ENCODE peak calls at places on chromosomes 11 and 22, in six cellular contexts. P is nephron progenitor cell, H is AG04450, J is mammary epithelial cell, B is astrocyte, L is GM23338. T is an unnamed sample.

GRCh38 chr11:102843474-102843873 is at the start of gene MMP3:
- DNase-seq in P (no peak), H (no peak), J (no peak), B (peak), L (no peak), T (no peak)

GRCh38 chr22:29166180-29166579 is 39.5 kb upstream of the EMID1 start:
- DNase-seq in P (no peak), H (no peak), J (no peak), B (no peak), L (no peak), T (no peak)

GRCh38 chr11:61923166-61924015 is 6.0 kb upstream of the RAB3IL1 start:
- DNase-seq in P (peak), H (peak), J (no peak), B (peak), L (peak), T (peak)

GRCh38 chr11:106399075-106399500 is 321.6 kb downstream of the AASDHPPT start:
- DNase-seq in P (no peak), H (peak), J (peak), B (peak), L (no peak), T (no peak)

GRCh38 chr22:37746366-37747089 is 49.7 kb downstream of the TRIOBP start:
- DNase-seq in P (peak), H (no peak), J (peak), B (no peak), L (no peak), T (peak)

GRCh38 chr11:83724704-83725114 is 438.5 kb upstream of the CCDC90B start:
- DNase-seq in P (peak), H (no peak), J (peak), B (no peak), L (peak), T (no peak)

GRCh38 chr11:67504023-67504949 is 877 bp downstream of the PITPNM1 start:
- DNase-seq in P (peak), H (no peak), J (peak), B (no peak), L (peak), T (no peak)

GRCh38 chr11:94539420-94539819 is 4.3 kb upstream of the FUT4 start:
- DNase-seq in P (no peak), H (no peak), J (no peak), B (no peak), L (no peak), T (no peak)

GRCh38 chr11:3958301-3958700 is 102.8 kb downstream of the STIM1 start:
- DNase-seq in P (no peak), H (no peak), J (no peak), B (no peak), L (no peak), T (no peak)

GRCh38 chr22:25193548-25193947 is 6.1 kb upstream of the CRYBB3 start:
- DNase-seq in P (peak), H (no peak), J (no peak), B (no peak), L (peak), T (no peak)

GRCh38 chr11:111917788-111918187 is 925 bp upstream of the C11orf52 start:
- DNase-seq in P (no peak), H (no peak), J (no peak), B (no peak), L (no peak), T (no peak)

GRCh38 chr11:8337115-8337386 is 73.4 kb upstream of the LMO1 start:
- DNase-seq in P (no peak), H (no peak), J (no peak), B (no peak), L (no peak), T (no peak)

GRCh38 chr11:99015634-99016454 is 4.9 kb upstream of the CNTN5 start:
- DNase-seq in P (peak), H (peak), J (peak), B (peak), L (peak), T (no peak)

GRCh38 chr11:20066783-20067156 is 93.5 kb downstream of the DBX1 start:
- DNase-seq in P (no peak), H (no peak), J (no peak), B (no peak), L (peak), T (no peak)

GRCh38 chr11:74615311-74615710 is 22.9 kb downstream of the POLD3 start:
- DNase-seq in P (no peak), H (no peak), J (no peak), B (no peak), L (no peak), T (no peak)

GRCh38 chr22:42283288-42284229 is 13.1 kb upstream of the TCF20 start:
- DNase-seq in P (peak), H (no peak), J (no peak), B (no peak), L (no peak), T (no peak)

GRCh38 chr11:73295996-73296318 is 12.1 kb upstream of the ARHGEF17 start:
- DNase-seq in P (no peak), H (no peak), J (no peak), B (no peak), L (no peak), T (no peak)

GRCh38 chr11:12075822-12076821 is 34.3 kb upstream of the MICAL2 start:
- DNase-seq in P (no peak), H (peak), J (peak), B (peak), L (no peak), T (no peak)

GRCh38 chr22:32904044-32904443 is 102.5 kb downstream of the TIMP3 start:
- DNase-seq in P (peak), H (no peak), J (peak), B (peak), L (peak), T (no peak)

GRCh38 chr11:78818201-78818600 is 243.5 kb upstream of the NARS2 start:
- DNase-seq in P (no peak), H (no peak), J (no peak), B (no peak), L (no peak), T (no peak)

GRCh38 chr22:39128508-39128907 is 24.0 kb downstream of the CBX7 start:
- DNase-seq in P (no peak), H (no peak), J (no peak), B (no peak), L (no peak), T (no peak)

GRCh38 chr11:102007567-102008437 is 39.4 kb upstream of the CFAP300 start:
- DNase-seq in P (no peak), H (peak), J (peak), B (peak), L (peak), T (no peak)

GRCh38 chr11:78201096-78201495 is 12.4 kb downstream of the USP35 start:
- DNase-seq in P (no peak), H (no peak), J (no peak), B (no peak), L (no peak), T (no peak)

GRCh38 chr11:36073411-36074203 is 129.7 kb downstream of the LDLRAD3 start:
- DNase-seq in P (no peak), H (peak), J (peak), B (peak), L (no peak), T (no peak)

GRCh38 chr11:103317118-103317517 is 207.9 kb downstream of the DYNC2H1 start:
- DNase-seq in P (no peak), H (no peak), J (peak), B (peak), L (no peak), T (no peak)

GRCh38 chr22:48071828-48072227 is 1309.4 kb downstream of the TBC1D22A start:
- DNase-seq in P (no peak), H (no peak), J (no peak), B (no peak), L (no peak), T (no peak)

GRCh38 chr11:65555693-65556231 is 2.4 kb downstream of the LTBP3 start:
- DNase-seq in P (no peak), H (peak), J (peak), B (peak), L (no peak), T (no peak)

GRCh38 chr22:49403102-49403501 is 424.6 kb downstream of the BRD1 start:
- DNase-seq in P (no peak), H (no peak), J (no peak), B (no peak), L (no peak), T (no peak)

GRCh38 chr11:45920531-45921477 is 1.7 kb upstream of the LARGE2 start:
- DNase-seq in P (no peak), H (no peak), J (no peak), B (no peak), L (no peak), T (no peak)

GRCh38 chr22:50112151-50113118 is 22.6 kb downstream of the MOV10L1 start:
- DNase-seq in P (no peak), H (peak), J (peak), B (peak), L (no peak), T (no peak)

GRCh38 chr11:10777806-10778205 is 26.8 kb downstream of the CTR9 start:
- DNase-seq in P (no peak), H (no peak), J (no peak), B (no peak), L (no peak), T (no peak)

GRCh38 chr22:36536717-36537116 is 7.8 kb upstream of the EIF3D start:
- DNase-seq in P (no peak), H (no peak), J (no peak), B (no peak), L (peak), T (peak)

GRCh38 chr11:111963786-111964385 is 26.7 kb downstream of the DIXDC1 start:
- DNase-seq in P (no peak), H (no peak), J (no peak), B (no peak), L (no peak), T (no peak)

GRCh38 chr22:43078522-43078921 is 10.7 kb downstream of the TTLL1 start:
- DNase-seq in P (peak), H (no peak), J (no peak), B (no peak), L (no peak), T (no peak)

GRCh38 chr11:123645576-123645975 is 8.8 kb downstream of the SCN3B start:
- DNase-seq in P (no peak), H (no peak), J (no peak), B (no peak), L (no peak), T (no peak)

GRCh38 chr11:123642435-123642834 is 12.0 kb downstream of the SCN3B start:
- DNase-seq in P (no peak), H (no peak), J (no peak), B (no peak), L (peak), T (no peak)

GRCh38 chr11:123640029-123640428 is 14.4 kb downstream of the SCN3B start:
- DNase-seq in P (no peak), H (no peak), J (no peak), B (no peak), L (no peak), T (no peak)

GRCh38 chr11:123641495-123641840 is 13.0 kb downstream of the SCN3B start:
- DNase-seq in P (no peak), H (no peak), J (no peak), B (no peak), L (no peak), T (no peak)

GRCh38 chr11:123640677-123641494 is 13.5 kb downstream of the SCN3B start:
- DNase-seq in P (peak), H (no peak), J (peak), B (no peak), L (peak), T (peak)
- TF ChIP-seq CTCF in P (peak), H (peak), J (peak), B (peak), L (peak), T (peak)

DNA sequence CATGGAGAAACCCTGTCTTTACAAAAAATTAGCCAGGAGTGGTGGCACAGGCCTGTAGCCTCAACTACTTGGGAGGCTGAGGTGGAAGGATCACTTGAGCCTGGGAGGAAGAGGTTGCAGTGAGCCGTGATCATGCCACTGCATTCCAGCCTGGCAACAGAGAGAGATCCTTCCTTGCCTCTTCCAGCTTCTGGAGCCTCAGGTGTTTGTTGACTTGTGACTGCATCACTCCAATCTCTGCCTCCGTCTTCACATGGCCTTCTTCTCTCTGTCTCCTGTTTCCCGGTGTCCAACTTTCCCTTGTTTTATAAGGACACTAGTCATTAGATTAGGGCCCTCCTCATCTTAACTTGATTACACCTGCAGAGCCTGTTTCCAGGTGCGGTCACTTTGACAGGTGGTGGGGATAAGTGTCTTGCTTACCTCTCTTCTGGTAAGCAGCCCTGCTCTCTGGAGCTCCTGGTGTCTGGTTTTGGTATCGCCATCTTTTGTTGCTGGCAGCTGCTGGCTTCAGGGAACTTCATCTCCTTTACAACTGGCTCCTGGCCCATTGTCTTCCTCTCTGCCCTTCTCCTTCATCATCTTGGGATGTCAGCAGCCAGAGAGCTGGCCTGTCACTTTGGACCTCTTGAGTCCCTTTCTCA is 8.2 kb upstream of the USP2 start:
- DNase-seq in P (no peak), H (no peak), J (no peak), B (no peak), L (peak), T (no peak)
- TF ChIP-seq CTCF in P (peak), H (peak), J (peak), B (peak), L (peak), T (no peak)

GRCh38 chr11:132296946-132297610 is 926.7 kb downstream of the NTM start:
- DNase-seq in P (no peak), H (no peak), J (no peak), B (no peak), L (no peak), T (no peak)

GRCh38 chr11:132301465-132301864 is 931.0 kb downstream of the NTM start:
- DNase-seq in P (no peak), H (no peak), J (no peak), B (no peak), L (no peak), T (no peak)

GRCh38 chr11:132301900-132302299 is 931.5 kb downstream of the NTM start:
- DNase-seq in P (no peak), H (no peak), J (no peak), B (no peak), L (no peak), T (no peak)

DNA sequence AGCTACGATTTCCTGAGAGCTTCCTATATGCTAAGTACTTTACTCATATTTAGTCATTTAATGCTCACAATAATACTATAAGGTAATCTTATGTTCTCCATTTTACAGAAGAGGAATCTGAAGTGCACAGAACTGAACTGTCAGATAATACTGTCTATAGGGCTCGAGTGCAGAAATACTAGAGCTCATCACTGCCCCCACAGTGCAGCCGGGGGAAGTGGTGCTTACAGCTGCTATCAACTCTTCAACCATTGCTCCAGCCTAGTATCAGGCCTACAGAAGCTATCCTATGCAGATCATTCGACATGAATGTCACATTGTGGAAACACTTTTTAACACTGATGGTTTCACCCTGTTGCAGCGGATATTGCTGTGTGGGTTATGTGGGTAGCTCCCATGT is 929.9 kb downstream of the NTM start:
- DNase-seq in P (peak), H (no peak), J (no peak), B (no peak), L (peak), T (no peak)
- TF ChIP-seq CTCF in P (peak), H (peak), J (no peak), B (peak), L (peak), T (no peak)

DNA sequence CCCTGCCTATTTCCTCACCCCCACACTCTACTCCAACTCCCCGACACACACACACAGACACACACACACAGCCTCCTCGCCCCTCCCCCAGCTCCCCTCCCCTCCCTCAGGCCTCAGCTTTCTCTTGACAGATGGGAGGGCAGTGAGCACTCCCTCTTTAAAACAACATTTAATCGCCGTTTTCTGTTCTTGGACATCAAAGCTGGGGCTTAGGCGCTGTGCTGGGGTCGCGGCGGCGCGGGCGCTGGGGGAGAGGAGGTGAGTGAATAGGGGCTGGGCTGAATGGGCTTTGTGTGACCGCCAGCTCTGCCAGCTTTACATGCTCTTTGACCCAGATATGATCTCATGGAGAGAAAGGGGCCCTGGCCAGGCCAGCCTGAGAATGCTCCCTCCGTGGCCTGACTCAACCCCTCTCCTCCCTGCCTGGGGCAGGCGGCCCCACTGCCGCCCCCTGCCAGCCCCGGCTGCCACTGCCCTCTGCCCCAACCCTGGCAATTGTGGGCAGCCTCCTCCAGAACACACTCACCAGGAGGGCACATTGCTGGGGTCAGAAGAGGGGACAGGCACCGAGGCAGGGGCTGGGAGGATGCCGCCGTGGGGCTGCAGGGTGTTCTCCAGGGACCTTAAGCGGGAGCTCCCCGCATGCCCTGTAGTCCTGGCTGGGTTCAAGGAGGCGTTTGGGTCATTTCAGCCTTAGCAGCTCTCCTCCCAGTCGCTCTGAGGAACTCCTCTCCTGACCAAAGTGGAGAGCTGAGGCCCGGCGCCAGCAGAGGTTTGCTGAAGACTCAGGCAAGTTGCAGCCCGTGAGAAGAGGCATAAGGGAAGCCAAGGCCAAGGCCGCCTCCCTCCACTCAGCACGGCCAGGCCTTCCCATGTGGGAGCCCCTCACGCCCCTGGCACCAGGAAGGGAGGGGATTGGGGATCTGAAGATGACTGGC is 38.3 kb upstream of the NNMT start:
- DNase-seq in P (peak), H (no peak), J (no peak), B (no peak), L (peak), T (peak)
- TF ChIP-seq CTCF in P (peak), H (no peak), J (peak), B (no peak), L (peak), T (peak)

DNA sequence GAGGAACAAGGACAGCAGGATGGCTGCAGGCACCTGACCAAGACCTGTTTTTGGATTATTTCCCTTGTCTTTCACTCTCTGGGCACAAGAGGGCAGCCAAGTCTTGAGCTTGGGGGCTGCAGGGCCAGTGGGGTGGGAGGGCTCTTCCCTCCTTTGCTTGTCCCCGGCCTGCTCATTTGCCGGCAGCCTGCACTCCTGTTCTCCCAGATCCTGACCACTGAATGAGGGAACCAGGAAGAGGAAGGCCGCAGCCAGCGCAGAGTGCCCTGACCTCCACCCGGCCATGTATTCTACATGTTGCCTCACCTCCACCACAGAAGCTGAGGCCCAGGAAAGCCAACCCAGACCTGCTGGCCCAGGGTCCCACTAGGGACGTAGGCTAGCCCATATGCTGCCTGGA is 15.5 kb upstream of the NNMT start:
- DNase-seq in P (peak), H (peak), J (peak), B (peak), L (peak), T (peak)
- TF ChIP-seq CTCF in P (peak), H (peak), J (peak), B (peak), L (peak), T (peak)

DNA sequence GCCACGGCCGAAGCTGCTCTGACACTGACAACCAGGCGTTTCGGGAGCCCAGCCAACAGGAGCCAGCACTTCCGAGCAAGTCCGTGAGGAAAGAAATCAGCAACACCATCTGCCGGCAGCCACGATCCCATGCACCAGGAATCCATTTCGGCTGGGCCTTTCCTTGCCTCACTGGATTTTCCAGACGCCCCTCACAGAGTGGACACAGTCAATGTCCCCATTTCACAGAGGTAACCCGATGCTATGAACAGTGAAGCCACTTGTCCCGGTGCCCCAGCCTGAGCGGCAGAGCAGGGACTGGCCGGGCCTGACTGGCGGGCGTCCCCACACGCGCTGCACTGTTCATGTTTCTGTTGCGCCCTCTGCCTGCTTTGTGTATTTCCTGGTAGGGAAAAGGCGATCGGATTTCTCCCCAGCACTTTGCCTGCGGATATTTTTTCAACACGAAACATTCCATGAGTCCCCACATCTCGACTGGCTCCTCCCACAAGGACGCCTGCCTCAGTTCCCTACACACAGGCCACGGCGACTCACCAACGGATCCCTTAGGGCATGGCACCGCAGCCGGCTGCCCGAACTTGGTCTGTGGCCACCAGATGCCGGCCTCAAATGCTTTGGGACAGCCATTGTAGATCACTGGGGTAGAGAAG is 55.3 kb downstream of the TRMU start:
- DNase-seq in P (no peak), H (peak), J (peak), B (peak), L (no peak), T (no peak)
- TF ChIP-seq CTCF in P (no peak), H (peak), J (no peak), B (no peak), L (no peak), T (peak)

GRCh38 chr11:113581713-113582112 is 106.5 kb upstream of the DRD2 start:
- DNase-seq in P (no peak), H (no peak), J (no peak), B (no peak), L (no peak), T (no peak)

GRCh38 chr11:113579292-113579940 is 104.2 kb upstream of the DRD2 start:
- DNase-seq in P (no peak), H (no peak), J (no peak), B (no peak), L (no peak), T (peak)

GRCh38 chr11:113578164-113578455 is 102.9 kb upstream of the DRD2 start:
- DNase-seq in P (no peak), H (no peak), J (no peak), B (no peak), L (no peak), T (no peak)

GRCh38 chr11:113577356-113578163 is 102.4 kb upstream of the DRD2 start:
- DNase-seq in P (no peak), H (no peak), J (peak), B (no peak), L (peak), T (peak)

GRCh38 chr11:113578715-113579250 is 103.6 kb upstream of the DRD2 start:
- DNase-seq in P (no peak), H (no peak), J (no peak), B (no peak), L (no peak), T (no peak)
- TF ChIP-seq CTCF in P (no peak), H (no peak), J (no peak), B (no peak), L (no peak), T (no peak)